ENCODE peak calls at places on chromosome 11, in eight cellular contexts. One of them, this sample, is unnamed.

GRCh38 chr11:73219396-73220285 is 1.6 kb downstream of the P2RY2 start:
- DNase-seq in epithelial cell of esophagus: no peak
- DNase-seq in fibroblast of mammary gland: no peak
- DNase-seq in H7: no peak
- DNase-seq in cerebellar cortex: no peak
- DNase-seq in T-helper 2 cell: no peak
- DNase-seq in mucosa of descending colon: no peak
- DNase-seq in activated naive CD4-positive, alpha-beta T cell treated with Interleukin-2 at 50 U/mL for 16 hours: no peak
- DNase-seq in this sample: no peak

GRCh38 chr11:120597250-120597649 is 85.7 kb downstream of the GRIK4 start:
- DNase-seq in H7: no peak
- DNase-seq in T-helper 2 cell: no peak
- DNase-seq in activated naive CD4-positive, alpha-beta T cell treated with Interleukin-2 at 50 U/mL for 16 hours: no peak
- DNase-seq in cerebellar cortex: no peak
- DNase-seq in epithelial cell of esophagus: no peak
- DNase-seq in fibroblast of mammary gland: no peak
- DNase-seq in mucosa of descending colon: no peak
- DNase-seq in this sample: no peak

GRCh38 chr11:130652671-130653335 is 204.4 kb downstream of the ADAMTS15 start:
- DNase-seq in H7: no peak
- DNase-seq in cerebellar cortex: no peak
- DNase-seq in fibroblast of mammary gland: peak
- DNase-seq in mucosa of descending colon: no peak
- DNase-seq in activated naive CD4-positive, alpha-beta T cell treated with Interleukin-2 at 50 U/mL for 16 hours: no peak
- DNase-seq in epithelial cell of esophagus: peak
- DNase-seq in T-helper 2 cell: no peak
- DNase-seq in this sample: no peak

GRCh38 chr11:76033699-76034098 is 172.6 kb downstream of the WNT11 start:
- DNase-seq in mucosa of descending colon: no peak
- DNase-seq in epithelial cell of esophagus: no peak
- DNase-seq in cerebellar cortex: no peak
- DNase-seq in H7: no peak
- DNase-seq in activated naive CD4-positive, alpha-beta T cell treated with Interleukin-2 at 50 U/mL for 16 hours: no peak
- DNase-seq in fibroblast of mammary gland: no peak
- DNase-seq in T-helper 2 cell: no peak
- DNase-seq in this sample: no peak

GRCh38 chr11:15472405-15472799 is 357.7 kb downstream of the INSC start:
- DNase-seq in fibroblast of mammary gland: no peak
- DNase-seq in activated naive CD4-positive, alpha-beta T cell treated with Interleukin-2 at 50 U/mL for 16 hours: no peak
- DNase-seq in epithelial cell of esophagus: no peak
- DNase-seq in T-helper 2 cell: no peak
- DNase-seq in cerebellar cortex: no peak
- DNase-seq in H7: peak
- DNase-seq in mucosa of descending colon: no peak
- DNase-seq in this sample: no peak

GRCh38 chr11:133718238-133718637 is 127.1 kb downstream of the SPATA19 start:
- DNase-seq in activated naive CD4-positive, alpha-beta T cell treated with Interleukin-2 at 50 U/mL for 16 hours: no peak
- DNase-seq in T-helper 2 cell: no peak
- DNase-seq in H7: no peak
- DNase-seq in fibroblast of mammary gland: no peak
- DNase-seq in cerebellar cortex: no peak
- DNase-seq in mucosa of descending colon: no peak
- DNase-seq in epithelial cell of esophagus: no peak
- DNase-seq in this sample: no peak

GRCh38 chr11:83004855-83005556 is 66.7 kb downstream of the RAB30 start:
- DNase-seq in T-helper 2 cell: no peak
- DNase-seq in epithelial cell of esophagus: peak
- DNase-seq in fibroblast of mammary gland: no peak
- DNase-seq in activated naive CD4-positive, alpha-beta T cell treated with Interleukin-2 at 50 U/mL for 16 hours: no peak
- DNase-seq in cerebellar cortex: no peak
- DNase-seq in H7: no peak
- DNase-seq in mucosa of descending colon: no peak
- DNase-seq in this sample: no peak

GRCh38 chr11:9065614-9066431 is 25.6 kb downstream of the SCUBE2 start:
- DNase-seq in epithelial cell of esophagus: no peak
- DNase-seq in fibroblast of mammary gland: no peak
- DNase-seq in T-helper 2 cell: no peak
- DNase-seq in H7: no peak
- DNase-seq in mucosa of descending colon: no peak
- DNase-seq in cerebellar cortex: no peak
- DNase-seq in activated naive CD4-positive, alpha-beta T cell treated with Interleukin-2 at 50 U/mL for 16 hours: no peak
- DNase-seq in this sample: no peak

GRCh38 chr11:112822478-112823274 is 138.5 kb upstream of the NCAM1 start:
- DNase-seq in mucosa of descending colon: no peak
- DNase-seq in epithelial cell of esophagus: no peak
- DNase-seq in activated naive CD4-positive, alpha-beta T cell treated with Interleukin-2 at 50 U/mL for 16 hours: no peak
- DNase-seq in fibroblast of mammary gland: no peak
- DNase-seq in T-helper 2 cell: no peak
- DNase-seq in H7: peak
- DNase-seq in cerebellar cortex: no peak
- DNase-seq in this sample: no peak

GRCh38 chr11:29224739-29225384 is 792.0 kb downstream of the KCNA4 start:
- DNase-seq in mucosa of descending colon: no peak
- DNase-seq in cerebellar cortex: no peak
- DNase-seq in T-helper 2 cell: no peak
- DNase-seq in H7: no peak
- DNase-seq in fibroblast of mammary gland: no peak
- DNase-seq in activated naive CD4-positive, alpha-beta T cell treated with Interleukin-2 at 50 U/mL for 16 hours: no peak
- DNase-seq in epithelial cell of esophagus: peak
- DNase-seq in this sample: no peak

GRCh38 chr11:70470127-70470526 is 71.8 kb downstream of the CTTN start:
- DNase-seq in cerebellar cortex: no peak
- DNase-seq in fibroblast of mammary gland: peak
- DNase-seq in mucosa of descending colon: peak
- DNase-seq in T-helper 2 cell: no peak
- DNase-seq in epithelial cell of esophagus: no peak
- DNase-seq in activated naive CD4-positive, alpha-beta T cell treated with Interleukin-2 at 50 U/mL for 16 hours: no peak
- DNase-seq in H7: no peak
- DNase-seq in this sample: no peak

GRCh38 chr11:126160345-126161145 is 50.9 kb downstream of the RPUSD4 start:
- DNase-seq in T-helper 2 cell: no peak
- DNase-seq in activated naive CD4-positive, alpha-beta T cell treated with Interleukin-2 at 50 U/mL for 16 hours: no peak
- DNase-seq in cerebellar cortex: no peak
- DNase-seq in H7: peak
- DNase-seq in mucosa of descending colon: no peak
- DNase-seq in fibroblast of mammary gland: no peak
- DNase-seq in epithelial cell of esophagus: no peak
- DNase-seq in this sample: no peak

GRCh38 chr11:32110795-32111194 is 19.9 kb downstream of the RCN1 start:
- DNase-seq in T-helper 2 cell: no peak
- DNase-seq in H7: no peak
- DNase-seq in epithelial cell of esophagus: no peak
- DNase-seq in activated naive CD4-positive, alpha-beta T cell treated with Interleukin-2 at 50 U/mL for 16 hours: no peak
- DNase-seq in cerebellar cortex: no peak
- DNase-seq in fibroblast of mammary gland: no peak
- DNase-seq in mucosa of descending colon: no peak
- DNase-seq in this sample: no peak

GRCh38 chr11:106127604-106128003 is 50.1 kb downstream of the AASDHPPT start:
- DNase-seq in H7: no peak
- DNase-seq in mucosa of descending colon: no peak
- DNase-seq in activated naive CD4-positive, alpha-beta T cell treated with Interleukin-2 at 50 U/mL for 16 hours: no peak
- DNase-seq in T-helper 2 cell: no peak
- DNase-seq in fibroblast of mammary gland: no peak
- DNase-seq in epithelial cell of esophagus: no peak
- DNase-seq in cerebellar cortex: no peak
- DNase-seq in this sample: no peak

GRCh38 chr11:72569966-72570892 is 104.0 kb downstream of the PDE2A start:
- DNase-seq in activated naive CD4-positive, alpha-beta T cell treated with Interleukin-2 at 50 U/mL for 16 hours: no peak
- DNase-seq in H7: no peak
- DNase-seq in T-helper 2 cell: no peak
- DNase-seq in cerebellar cortex: no peak
- DNase-seq in mucosa of descending colon: no peak
- DNase-seq in fibroblast of mammary gland: peak
- DNase-seq in epithelial cell of esophagus: peak
- DNase-seq in this sample: no peak

GRCh38 chr11:130489027-130489584 is 40.7 kb downstream of the ADAMTS15 start:
- DNase-seq in activated naive CD4-positive, alpha-beta T cell treated with Interleukin-2 at 50 U/mL for 16 hours: no peak
- DNase-seq in mucosa of descending colon: no peak
- DNase-seq in fibroblast of mammary gland: no peak
- DNase-seq in epithelial cell of esophagus: no peak
- DNase-seq in cerebellar cortex: no peak
- DNase-seq in H7: no peak
- DNase-seq in T-helper 2 cell: no peak
- DNase-seq in this sample: no peak

GRCh38 chr11:130212431-130212961 is 52.9 kb downstream of the ST14 start:
- DNase-seq in fibroblast of mammary gland: no peak
- DNase-seq in H7: peak
- DNase-seq in cerebellar cortex: no peak
- DNase-seq in activated naive CD4-positive, alpha-beta T cell treated with Interleukin-2 at 50 U/mL for 16 hours: no peak
- DNase-seq in epithelial cell of esophagus: no peak
- DNase-seq in mucosa of descending colon: peak
- DNase-seq in T-helper 2 cell: no peak
- DNase-seq in this sample: no peak

GRCh38 chr11:12793506-12793905 is 119.3 kb downstream of the TEAD1 start:
- DNase-seq in cerebellar cortex: no peak
- DNase-seq in activated naive CD4-positive, alpha-beta T cell treated with Interleukin-2 at 50 U/mL for 16 hours: no peak
- DNase-seq in mucosa of descending colon: no peak
- DNase-seq in H7: no peak
- DNase-seq in T-helper 2 cell: no peak
- DNase-seq in epithelial cell of esophagus: no peak
- DNase-seq in fibroblast of mammary gland: no peak
- DNase-seq in this sample: no peak

GRCh38 chr11:66082936-66083698 is 13.0 kb downstream of the PACS1 start:
- DNase-seq in epithelial cell of esophagus: peak
- DNase-seq in cerebellar cortex: peak
- DNase-seq in fibroblast of mammary gland: peak
- DNase-seq in H7: no peak
- DNase-seq in activated naive CD4-positive, alpha-beta T cell treated with Interleukin-2 at 50 U/mL for 16 hours: no peak
- DNase-seq in T-helper 2 cell: no peak
- DNase-seq in mucosa of descending colon: no peak
- DNase-seq in this sample: no peak

GRCh38 chr11:69915151-69915500 is 95.9 kb upstream of the FGF3 start:
- DNase-seq in H7: no peak
- DNase-seq in cerebellar cortex: no peak
- DNase-seq in epithelial cell of esophagus: peak
- DNase-seq in T-helper 2 cell: no peak
- DNase-seq in mucosa of descending colon: no peak
- DNase-seq in activated naive CD4-positive, alpha-beta T cell treated with Interleukin-2 at 50 U/mL for 16 hours: no peak
- DNase-seq in fibroblast of mammary gland: peak
- DNase-seq in this sample: no peak

GRCh38 chr11:35983965-35984364 is 40.1 kb downstream of the LDLRAD3 start:
- DNase-seq in H7: no peak
- DNase-seq in fibroblast of mammary gland: no peak
- DNase-seq in mucosa of descending colon: peak
- DNase-seq in cerebellar cortex: no peak
- DNase-seq in epithelial cell of esophagus: no peak
- DNase-seq in T-helper 2 cell: no peak
- DNase-seq in activated naive CD4-positive, alpha-beta T cell treated with Interleukin-2 at 50 U/mL for 16 hours: no peak
- DNase-seq in this sample: no peak

GRCh38 chr11:65432686-65433582 is 10.3 kb downstream of the NEAT1 start:
- DNase-seq in T-helper 2 cell: no peak
- DNase-seq in cerebellar cortex: peak
- DNase-seq in fibroblast of mammary gland: peak
- DNase-seq in activated naive CD4-positive, alpha-beta T cell treated with Interleukin-2 at 50 U/mL for 16 hours: no peak
- DNase-seq in epithelial cell of esophagus: peak
- DNase-seq in H7: no peak
- DNase-seq in mucosa of descending colon: no peak
- DNase-seq in this sample: no peak

GRCh38 chr11:48052183-48053040 is 72.1 kb downstream of the PTPRJ start:
- DNase-seq in activated naive CD4-positive, alpha-beta T cell treated with Interleukin-2 at 50 U/mL for 16 hours: no peak
- DNase-seq in T-helper 2 cell: no peak
- DNase-seq in fibroblast of mammary gland: no peak
- DNase-seq in epithelial cell of esophagus: peak
- DNase-seq in mucosa of descending colon: no peak
- DNase-seq in H7: peak
- DNase-seq in cerebellar cortex: no peak
- DNase-seq in this sample: no peak

GRCh38 chr11:32231909-32232493 is 141.1 kb downstream of the RCN1 start:
- DNase-seq in epithelial cell of esophagus: peak
- DNase-seq in mucosa of descending colon: peak
- DNase-seq in activated naive CD4-positive, alpha-beta T cell treated with Interleukin-2 at 50 U/mL for 16 hours: no peak
- DNase-seq in cerebellar cortex: peak
- DNase-seq in H7: peak
- DNase-seq in T-helper 2 cell: no peak
- DNase-seq in fibroblast of mammary gland: peak
- DNase-seq in this sample: no peak

This sample was measured in T follicular helper cell.